ENCODE peak calls at places on chromosomes 13 and 19, in four cellular contexts. E is AG04450, B is right cardiac atrium, Z is PC-3. I is an unnamed sample.

GRCh38 chr19:19821366-19822147 is at the start of gene ZNF506:
- DNase-seq in E (peak; percentile 91), B (peak; percentile 100), Z (peak; percentile 4), I (peak; percentile 99)

GRCh38 chr19:11699931-11700794 is 38.6 kb downstream of the ZNF823 start:
- DNase-seq in E (peak; percentile 2), B (no peak), Z (peak; percentile 77), I (no peak)

GRCh38 chr19:5623397-5624153 is 692 bp downstream of the SAFB start:
- DNase-seq in E (no peak), B (no peak), Z (no peak), I (no peak)

GRCh38 chr19:288911-289310 is 2.3 kb downstream of the PLPP2 start:
- DNase-seq in E (no peak), B (no peak), Z (no peak), I (no peak)

GRCh38 chr13:27953671-27954405 is 15.3 kb downstream of the CDX2 start:
- DNase-seq in E (peak; percentile 10), B (peak; percentile 90), Z (peak; percentile 79), I (peak; percentile 68)

GRCh38 chr19:34316741-34317241 is 48.2 kb upstream of the GPI start:
- DNase-seq in E (no peak), B (no peak), Z (peak; percentile 17), I (no peak)

GRCh38 chr19:43765109-43765876 is 10.5 kb upstream of the SMG9 start:
- DNase-seq in E (peak; percentile 81), B (peak; percentile 66), Z (peak; percentile 96), I (no peak)

GRCh38 chr19:289651-290538 is 1.3 kb downstream of the PLPP2 start:
- DNase-seq in E (no peak), B (no peak), Z (no peak), I (no peak)

GRCh38 chr13:101691326-101691725 is 238.9 kb downstream of the ITGBL1 start:
- DNase-seq in E (no peak), B (no peak), Z (peak; percentile 12), I (no peak)

GRCh38 chr19:1416014-1416841 is 8.8 kb downstream of the DAZAP1 start:
- DNase-seq in E (no peak), B (peak; percentile 60), Z (no peak), I (no peak)

GRCh38 chr19:33678796-33679195 is 57.0 kb downstream of the CHST8 start:
- DNase-seq in E (no peak), B (peak; percentile 28), Z (no peak), I (no peak)

GRCh38 chr13:66322193-66322592 is 907.9 kb downstream of the PCDH9 start:
- DNase-seq in E (no peak), B (no peak), Z (no peak), I (no peak)

GRCh38 chr13:105363747-105364177 is 1171.7 kb downstream of the EFNB2 start:
- DNase-seq in E (no peak), B (no peak), Z (no peak), I (no peak)

GRCh38 chr13:108915095-108915633 is 285.8 kb downstream of the MYO16 start:
- DNase-seq in E (peak; percentile 27), B (no peak), Z (peak; percentile 31), I (no peak)

GRCh38 chr13:65932587-65933239 is 1297.4 kb downstream of the PCDH9 start:
- DNase-seq in E (no peak), B (no peak), Z (peak; percentile 72), I (no peak)

GRCh38 chr13:59960683-59961082 is 203.0 kb downstream of the DIAPH3 start:
- DNase-seq in E (no peak), B (no peak), Z (peak; percentile 3), I (no peak)

GRCh38 chr19:37719111-37719926 is at the start of gene ZNF607:
- DNase-seq in E (peak; percentile 75), B (peak; percentile 95), Z (peak; percentile 81), I (peak; percentile 88)

GRCh38 chr19:16034180-16034579 is 42.1 kb upstream of the TPM4 start:
- DNase-seq in E (no peak), B (no peak), Z (no peak), I (no peak)

GRCh38 chr19:3464797-3465235 is 15.5 kb downstream of the SMIM24 start:
- DNase-seq in E (no peak), B (peak; percentile 60), Z (no peak), I (no peak)

GRCh38 chr19:13953021-13953531 is 767 bp downstream of the DCAF15 start:
- DNase-seq in E (no peak), B (peak; percentile 77), Z (peak; percentile 46), I (no peak)

GRCh38 chr13:48531416-48532145 is 1.3 kb downstream of the RCBTB2 start:
- DNase-seq in E (no peak), B (no peak), Z (no peak), I (no peak)

GRCh38 chr19:5470264-5470671 is 15.1 kb downstream of the ZNRF4 start:
- DNase-seq in E (no peak), B (no peak), Z (peak; percentile 64), I (no peak)

DNA sequence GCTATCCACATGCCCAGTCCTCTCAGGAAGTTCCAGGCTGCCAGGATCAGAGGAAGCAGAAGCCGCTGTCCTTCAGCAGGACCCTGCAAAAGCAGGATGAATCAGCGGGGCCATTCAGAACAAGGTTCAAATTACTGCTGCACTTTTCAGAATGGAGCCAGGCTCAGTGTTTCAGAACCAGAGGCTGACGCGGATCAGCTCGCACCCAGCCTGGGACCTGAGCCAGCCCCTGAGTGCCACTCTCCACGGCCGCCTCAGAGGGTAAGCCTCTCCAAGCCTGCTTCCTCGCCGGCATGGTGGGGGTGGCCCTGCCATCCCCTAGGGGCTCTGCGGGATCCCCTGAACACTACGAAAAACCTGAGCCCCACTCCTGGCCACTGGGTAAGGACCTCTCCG is 24.7 kb downstream of the RASA3 start:
- DNase-seq in E (peak; percentile 62), B (peak; percentile 86), Z (no peak), I (peak; percentile 60)
- H3K27ac ChIP-seq in E (peak overlapping the region; percentile 87), B (peak overlapping the region; percentile 9), Z (no peak overlapping the region), I (peak overlapping the region; percentile 50)

DNA sequence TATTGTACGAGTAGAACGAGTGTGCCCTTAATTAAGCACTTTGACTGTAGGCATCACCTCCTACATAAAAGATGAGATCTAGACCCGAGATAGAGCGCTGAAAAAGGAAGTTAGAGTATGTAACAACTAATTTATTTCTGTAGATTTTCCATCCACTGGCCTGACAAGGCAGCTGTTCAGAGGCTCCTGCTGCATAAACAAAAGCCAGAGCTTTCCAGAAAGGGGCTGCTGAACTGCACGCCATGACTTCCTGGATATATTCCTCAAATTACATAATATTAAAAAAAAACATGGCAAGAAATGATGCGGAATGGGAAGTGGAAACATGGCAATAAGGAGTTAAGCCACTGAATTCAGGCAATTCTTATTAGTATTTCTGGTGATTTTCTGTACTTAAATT is 89.7 kb downstream of the AKAP11 start:
- DNase-seq in E (no peak), B (no peak), Z (no peak), I (no peak)
- H3K27ac ChIP-seq in E (no peak overlapping the region), B (no peak overlapping the region), Z (no peak overlapping the region), I (no peak overlapping the region)

GRCh38 chr13:23547000-23547590 is 23.1 kb upstream of the TNFRSF19 start:
- DNase-seq in E (no peak), B (peak; percentile 91), Z (no peak), I (peak; percentile 62)
- H3K27ac ChIP-seq in E (peak overlapping the region; percentile 47), B (peak overlapping the region; percentile 27), Z (no peak overlapping the region), I (peak overlapping the region; percentile 87)

GRCh38 chr19:10593820-10594637 is 6.9 kb upstream of the AP1M2 start:
- DNase-seq in E (no peak), B (peak; percentile 85), Z (no peak), I (no peak)
- H3K27ac ChIP-seq in E (no peak overlapping the region), B (peak overlapping the region; percentile 4), Z (no peak overlapping the region), I (peak overlapping the region; percentile 36)